ENCODE peak calls at places on chromosomes 4 and X, in seven cellular contexts. F is suprapubic skin; L is naive thymus-derived CD8-positive, alpha-beta T cell; J is GM19239; T is activated CD4-positive, alpha-beta T cell treated with anti-CD3 and anti-CD28 coated beads for 36 hours; X is activated CD8-positive, alpha-beta memory T cell treated with anti-CD3 and anti-CD28 coated beads for 1 hour; D is HEK293T. R is an unnamed sample.

GRCh38 chr4:15004701-15005301 is 2.5 kb downstream of the CPEB2 start:
- DNase-seq in F (peak; percentile 91), L (peak; percentile 24), J (peak; percentile 5), T (peak; percentile 71), X (no peak), D (peak; percentile 47), R (peak; percentile 80)

GRCh38 chr4:185426960-185427688 is 1.4 kb upstream of the UFSP2 start:
- DNase-seq in F (no peak), L (no peak), J (no peak), T (no peak), X (no peak), D (no peak), R (no peak)

GRCh38 chrX:154979671-154980070 is 42.9 kb downstream of the F8 start:
- DNase-seq in F (no peak), L (no peak), J (no peak), T (no peak), X (no peak), D (no peak), R (no peak)

GRCh38 chr4:138639018-138639876 is 376.3 kb upstream of the NOCT start:
- DNase-seq in F (no peak), L (no peak), J (no peak), T (no peak), X (no peak), D (no peak), R (no peak)

GRCh38 chrX:49147907-49148306 is 14.7 kb upstream of the MAGIX start:
- DNase-seq in F (no peak), L (no peak), J (no peak), T (no peak), X (no peak), D (no peak), R (no peak)

GRCh38 chrX:40953369-40953768 is 131.9 kb upstream of the USP9X start:
- DNase-seq in F (no peak), L (no peak), J (no peak), T (no peak), X (no peak), D (no peak), R (no peak)

GRCh38 chr4:62324215-62324614 is 1124.1 kb downstream of the ADGRL3 start:
- DNase-seq in F (no peak), L (no peak), J (no peak), T (no peak), X (no peak), D (no peak), R (no peak)

GRCh38 chrX:114905251-114905650 is 112.2 kb downstream of the IL13RA2 start:
- DNase-seq in F (no peak), L (no peak), J (no peak), T (no peak), X (no peak), D (no peak), R (no peak)

GRCh38 chrX:22666441-22666840 is 333.3 kb upstream of the DDX53 start:
- DNase-seq in F (no peak), L (no peak), J (no peak), T (peak; percentile 18), X (no peak), D (peak; percentile 48), R (peak; percentile 73)

GRCh38 chr4:150181536-150181935 is 103.3 kb downstream of the DCLK2 start:
- DNase-seq in F (no peak), L (no peak), J (no peak), T (no peak), X (no peak), D (no peak), R (peak; percentile 53)

GRCh38 chr4:76326515-76326914 is 20.0 kb downstream of the STBD1 start:
- DNase-seq in F (no peak), L (no peak), J (no peak), T (no peak), X (no peak), D (no peak), R (no peak)

GRCh38 chrX:56729152-56729557 is at the start of gene NBDY:
- DNase-seq in F (no peak), L (peak; percentile 13), J (peak; percentile 6), T (peak; percentile 41), X (no peak), D (peak; percentile 46), R (peak; percentile 46)

GRCh38 chr4:1728061-1728980 is 7.0 kb downstream of the TACC3 start:
- DNase-seq in F (peak; percentile 57), L (no peak), J (no peak), T (no peak), X (no peak), D (no peak), R (no peak)

GRCh38 chrX:31110657-31111056 is 38.8 kb upstream of the FTHL17 start:
- DNase-seq in F (no peak), L (no peak), J (no peak), T (no peak), X (no peak), D (no peak), R (no peak)